ENCODE peak calls at places on chromosomes 5 and 9, in six cellular contexts. B, Y, W, H, D and C are unnamed samples.

GRCh38 chr5:177366528-177367322 is 9.0 kb downstream of the RGS14 start:
- DNase-seq in B (no peak), Y (peak; percentile 97), W (peak; percentile 75), H (peak; percentile 99), D (peak; percentile 97), C (peak; percentile 97)

GRCh38 chr9:96199006-96199405 is 103.0 kb downstream of the HSD17B3 start:
- DNase-seq in B (no peak), Y (no peak), W (no peak), H (no peak), D (no peak), C (no peak)

GRCh38 chr5:146675700-146676099 is 159.7 kb upstream of the GPR151 start:
- DNase-seq in B (no peak), Y (no peak), W (no peak), H (no peak), D (no peak), C (no peak)

GRCh38 chr9:11064853-11065252 is 452.1 kb upstream of the PTPRD start:
- DNase-seq in B (no peak), Y (peak; percentile 3), W (peak; percentile 5), H (no peak), D (peak; percentile 19), C (no peak)

GRCh38 chr5:53041071-53041692 is 52.0 kb downstream of the ITGA2 start:
- DNase-seq in B (no peak), Y (no peak), W (no peak), H (no peak), D (no peak), C (no peak)

GRCh38 chr9:5817776-5818336 is 15.1 kb downstream of the ERMP1 start:
- DNase-seq in B (peak; percentile 53), Y (no peak), W (peak; percentile 38), H (no peak), D (no peak), C (no peak)

GRCh38 chr5:37043693-37044092 is 167.1 kb downstream of the NIPBL start:
- DNase-seq in B (no peak), Y (peak; percentile 6), W (peak; percentile 3), H (no peak), D (no peak), C (no peak)

GRCh38 chr5:89421035-89421434 is 538.1 kb upstream of the MEF2C start:
- DNase-seq in B (no peak), Y (no peak), W (no peak), H (no peak), D (no peak), C (no peak)

GRCh38 chr5:78533356-78533755 is 115.2 kb downstream of the LHFPL2 start:
- DNase-seq in B (no peak), Y (no peak), W (peak; percentile 30), H (no peak), D (peak; percentile 31), C (no peak)

GRCh38 chr9:123863164-123863855 is 66.6 kb downstream of the DENND1A start:
- DNase-seq in B (no peak), Y (no peak), W (no peak), H (no peak), D (no peak), C (no peak)

GRCh38 chr5:159784993-159785392 is 131.3 kb upstream of the ADRA1B start:
- DNase-seq in B (no peak), Y (no peak), W (no peak), H (no peak), D (no peak), C (no peak)

GRCh38 chr9:75200892-75201470 is 112.7 kb downstream of the OSTF1 start:
- DNase-seq in B (peak; percentile 61), Y (peak; percentile 21), W (peak; percentile 47), H (no peak), D (peak; percentile 26), C (no peak)

GRCh38 chr9:117414906-117415583 is at the start of gene ASTN2:
- DNase-seq in B (no peak), Y (no peak), W (no peak), H (peak; percentile 66), D (no peak), C (peak; percentile 78)

GRCh38 chr5:53438486-53439472 is 41.6 kb upstream of the FST start:
- DNase-seq in B (no peak), Y (no peak), W (no peak), H (no peak), D (no peak), C (no peak)

GRCh38 chr5:160470437-160471341 is 49.0 kb downstream of the PTTG1 start:
- DNase-seq in B (no peak), Y (no peak), W (no peak), H (no peak), D (no peak), C (no peak)

GRCh38 chr5:124649548-124650501 is 96.6 kb downstream of the ZNF608 start:
- DNase-seq in B (no peak), Y (peak; percentile 64), W (no peak), H (no peak), D (peak; percentile 23), C (no peak)

DNA sequence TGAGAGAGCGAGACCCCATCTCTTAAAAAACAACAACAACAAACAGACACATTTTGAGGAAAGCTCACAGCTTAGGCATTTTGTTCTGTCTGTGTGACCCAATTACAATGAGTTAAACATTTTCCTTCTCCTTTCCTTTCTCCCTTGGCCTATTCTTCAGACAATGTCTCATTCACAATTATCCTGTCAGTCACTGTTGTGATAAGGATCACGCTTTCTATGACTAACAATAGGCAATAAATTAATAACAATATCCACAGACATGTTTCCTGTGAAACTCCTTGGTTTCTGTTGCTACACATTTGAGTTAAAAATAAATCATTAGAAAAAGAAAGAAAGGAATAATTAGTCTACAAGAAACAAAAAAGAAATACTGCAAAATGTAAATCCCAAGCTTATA is 19.8 kb upstream of the CARTPT start:
- DNase-seq in B (no peak), Y (no peak), W (no peak), H (no peak), D (no peak), C (no peak)
- TF ChIP-seq SP1 in B (no peak), Y (no peak), W (no peak), H (no peak), D (no peak), C (no peak)

DNA sequence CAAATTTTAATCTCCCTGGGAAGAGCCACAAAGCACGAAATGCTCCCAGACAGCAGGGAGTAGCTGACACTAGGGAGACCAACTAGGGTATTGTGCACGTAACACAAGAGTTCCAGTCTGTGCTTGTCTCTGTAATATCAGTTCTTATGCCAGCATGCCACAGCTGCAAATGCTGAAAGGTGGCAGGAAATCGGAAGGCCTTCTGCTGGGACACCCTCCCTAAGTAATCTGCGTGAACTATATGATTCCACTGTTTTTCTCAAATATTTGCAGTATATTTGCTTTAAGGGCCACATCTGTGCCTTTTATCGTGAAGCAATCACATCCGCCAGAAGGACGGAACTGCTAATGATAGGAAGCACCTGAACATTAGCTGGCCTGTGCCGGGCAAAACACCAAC is 12.6 kb downstream of the VLDLR start:
- DNase-seq in B (no peak), Y (no peak), W (no peak), H (no peak), D (no peak), C (no peak)
- TF ChIP-seq SP1 in B (no peak), Y (no peak), W (no peak), H (no peak), D (no peak), C (no peak)

GRCh38 chr5:180072556-180072955 is 997 bp upstream of the RNF130 start:
- DNase-seq in B (no peak), Y (no peak), W (no peak), H (no peak), D (no peak), C (no peak)

GRCh38 chr5:180069589-180070247 is 1.8 kb downstream of the RNF130 start:
- DNase-seq in B (no peak), Y (no peak), W (peak; percentile 56), H (no peak), D (no peak), C (no peak)

GRCh38 chr5:180072256-180072548 is 643 bp upstream of the RNF130 start:
- DNase-seq in B (no peak), Y (no peak), W (no peak), H (no peak), D (no peak), C (no peak)

GRCh38 chr5:180071418-180072255 is at the start of gene RNF130:
- DNase-seq in B (peak; percentile 77), Y (peak; percentile 96), W (peak; percentile 80), H (peak; percentile 87), D (peak; percentile 96), C (no peak)

GRCh38 chr5:180070726-180071417 is 687 bp downstream of the RNF130 start:
- DNase-seq in B (no peak), Y (peak; percentile 52), W (no peak), H (no peak), D (no peak), C (no peak)
- TF ChIP-seq SP1 in B (no peak), Y (no peak), W (no peak), H (no peak), D (no peak), C (no peak)

GRCh38 chr9:129311638-129312037 is 133.6 kb upstream of the IER5L start:
- DNase-seq in B (no peak), Y (no peak), W (no peak), H (no peak), D (no peak), C (no peak)
- TF ChIP-seq SP1 in B (no peak), Y (no peak), W (no peak), H (no peak), D (no peak), C (no peak)

DNA sequence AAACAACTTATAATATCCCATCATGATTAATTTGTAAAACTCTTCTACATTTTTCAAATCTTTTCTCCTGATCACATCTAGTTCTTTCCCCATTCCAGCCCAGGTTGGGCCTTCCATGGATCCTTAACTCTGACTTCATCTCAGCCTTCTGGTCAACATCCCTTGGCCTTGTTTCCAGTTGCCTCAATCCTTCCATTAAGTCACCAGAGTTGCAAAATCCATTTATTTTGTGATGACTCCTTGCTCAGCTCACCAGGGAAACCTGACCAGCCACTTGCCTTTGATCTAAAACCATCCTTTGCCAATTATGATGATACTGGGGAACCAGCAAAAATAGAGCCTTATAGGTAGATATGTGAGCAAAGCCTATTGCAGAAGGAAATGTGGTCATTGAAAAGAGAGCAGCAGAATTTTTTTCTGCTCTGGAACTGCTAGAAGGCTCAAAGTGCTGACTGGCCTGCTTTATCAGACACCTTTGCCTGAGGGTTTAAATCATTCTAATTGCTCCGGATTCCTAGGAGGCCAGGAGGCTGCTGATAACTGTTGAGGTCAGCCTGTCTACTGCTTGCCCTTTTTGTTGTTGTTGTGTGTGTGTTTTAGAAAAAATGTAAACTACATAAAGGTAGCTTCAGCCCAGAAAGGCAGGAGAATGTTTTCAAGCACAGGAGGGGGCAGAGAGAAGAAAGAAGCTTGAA is 512.2 kb upstream of the GRIA1 start:
- DNase-seq in B (no peak), Y (no peak), W (no peak), H (no peak), D (no peak), C (no peak)
- TF ChIP-seq SP1 in B (no peak), Y (no peak), W (no peak), H (no peak), D (no peak), C (no peak)

DNA sequence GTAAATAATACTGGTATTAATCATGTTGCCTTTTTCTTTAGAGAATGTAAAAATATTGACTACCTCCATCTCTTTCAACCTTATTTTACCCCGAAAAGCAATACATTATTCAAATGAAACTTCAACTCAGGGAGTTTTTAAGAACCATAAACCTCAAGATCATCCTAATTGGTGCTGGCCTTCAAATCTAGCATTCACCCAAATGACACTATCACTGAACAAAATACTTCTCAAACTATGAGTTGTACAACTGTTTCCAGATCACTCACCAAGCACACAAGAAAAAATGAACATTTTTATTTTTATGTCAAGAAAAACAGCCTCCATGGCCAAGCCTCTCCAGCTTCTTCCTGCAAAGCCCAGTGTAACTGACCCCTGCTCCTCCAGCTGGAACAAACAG is 21.3 kb downstream of the AUH start:
- DNase-seq in B (no peak), Y (no peak), W (no peak), H (no peak), D (no peak), C (no peak)
- TF ChIP-seq SP1 in B (no peak), Y (no peak), W (no peak), H (no peak), D (no peak), C (no peak)

GRCh38 chr9:122325124-122325523 is 45.7 kb upstream of the PTGS1 start:
- DNase-seq in B (no peak), Y (no peak), W (peak; percentile 79), H (no peak), D (no peak), C (no peak)
- TF ChIP-seq SP1 in B (no peak), Y (no peak), W (no peak), H (no peak), D (no peak), C (no peak)